ENCODE peak calls at places on chromosomes 4 and X, in six cellular contexts. I is stimulated activated memory B cell treated with anti-CD40 and anti-IgM and Interleukin-4, amounts not matched to agents 10 μg/mL and 1 μg/mL and 100 μg/mL, for 72 hours; D is activated naive CD8-positive, alpha-beta T cell treated with anti-CD3 and anti-CD28 coated beads, Interleukin-2, amount 50 U/mL, for 24 hours; O is activated CD4-positive, alpha-beta T cell treated with anti-CD3 and anti-CD28 coated beads for 36 hours; C is activated T-cell treated with anti-CD3 and anti-CD28 coated beads, Interleukin-2, amount 50 U/mL, for 4 hours; F is heart right ventricle. P is an unnamed sample.

GRCh38 chr4:38529189-38530115 is 134.5 kb upstream of the KLF3 start:
- ATAC-seq in I (peak; percentile 93), D (peak; percentile 92), O (peak; percentile 96), C (peak; percentile 86), F (peak; percentile 73), P (peak; percentile 97)

GRCh38 chr4:10063544-10064300 is 42.4 kb upstream of the SLC2A9 start:
- ATAC-seq in I (no peak), D (no peak), O (no peak), C (no peak), F (peak; percentile 97), P (no peak)

GRCh38 chrX:131262738-131263679 is 26.1 kb downstream of the IGSF1 start:
- ATAC-seq in I (no peak), D (no peak), O (peak; percentile 36), C (no peak), F (no peak), P (no peak)

GRCh38 chr4:22667332-22667731 is 25.4 kb upstream of the GBA3 start:
- ATAC-seq in I (no peak), D (no peak), O (no peak), C (no peak), F (peak; percentile 17), P (no peak)

GRCh38 chr4:10032625-10033024 is 11.3 kb upstream of the SLC2A9 start:
- ATAC-seq in I (no peak), D (no peak), O (no peak), C (no peak), F (peak; percentile 29), P (no peak)

GRCh38 chr4:56762484-56763250 is 58.8 kb downstream of the SPINK2 start:
- ATAC-seq in I (no peak), D (peak; percentile 59), O (peak; percentile 86), C (peak; percentile 27), F (no peak), P (peak; percentile 91)

GRCh38 chrX:129773649-129774458 is 5.9 kb upstream of the SASH3 start:
- ATAC-seq in I (no peak), D (no peak), O (no peak), C (no peak), F (no peak), P (peak; percentile 29)

GRCh38 chrX:1165535-1166196 is 46.8 kb downstream of the CRLF2 start:
- ATAC-seq in I (no peak), D (peak; percentile 25), O (peak; percentile 37), C (no peak), F (no peak), P (peak; percentile 54)

GRCh38 chr4:167826281-167826680 is 266.1 kb upstream of the ANXA10 start:
- ATAC-seq in I (no peak), D (no peak), O (no peak), C (no peak), F (no peak), P (no peak)

GRCh38 chr4:73576366-73576765 is 43.9 kb downstream of the RASSF6 start:
- ATAC-seq in I (no peak), D (no peak), O (no peak), C (no peak), F (no peak), P (no peak)

GRCh38 chr4:174611792-174612191 is 89.5 kb upstream of the HPGD start:
- ATAC-seq in I (no peak), D (no peak), O (no peak), C (no peak), F (no peak), P (no peak)

GRCh38 chrX:50609796-50610195 is 139.2 kb upstream of the DGKK start:
- ATAC-seq in I (no peak), D (no peak), O (no peak), C (no peak), F (no peak), P (no peak)

GRCh38 chr4:151173751-151174325 is 74.4 kb downstream of the RPS3A start:
- ATAC-seq in I (no peak), D (no peak), O (no peak), C (no peak), F (peak; percentile 69), P (no peak)